ENCODE peak calls at places on chromosomes 4 and X, in five cellular contexts. One of them, this sample, is unnamed.

GRCh38 chr4:120331486-120332281 is 265.0 kb upstream of the MAD2L1 start:
- DNase-seq in dorsolateral prefrontal cortex: no peak
- DNase-seq in nephron progenitor cell: no peak
- DNase-seq in mesothelial cell of epicardium: no peak
- DNase-seq in neural crest cell: no peak
- DNase-seq in this sample: no peak

GRCh38 chr4:24121395-24122175 is 231.7 kb upstream of the PPARGC1A start:
- DNase-seq in nephron progenitor cell: no peak
- DNase-seq in dorsolateral prefrontal cortex: peak; percentile 46
- DNase-seq in neural crest cell: no peak
- DNase-seq in mesothelial cell of epicardium: no peak
- DNase-seq in this sample: no peak

GRCh38 chr4:61199869-61200194 is 294 bp upstream of the ADGRL3 start:
- DNase-seq in mesothelial cell of epicardium: no peak
- DNase-seq in neural crest cell: no peak
- DNase-seq in nephron progenitor cell: no peak
- DNase-seq in dorsolateral prefrontal cortex: no peak
- DNase-seq in this sample: no peak

GRCh38 chr4:87516683-87517082 is 12.5 kb downstream of the SPARCL1 start:
- DNase-seq in dorsolateral prefrontal cortex: no peak
- DNase-seq in nephron progenitor cell: no peak
- DNase-seq in mesothelial cell of epicardium: no peak
- DNase-seq in neural crest cell: no peak
- DNase-seq in this sample: no peak

GRCh38 chrX:11472879-11473278 is 179.7 kb downstream of the AMELX start:
- DNase-seq in mesothelial cell of epicardium: no peak
- DNase-seq in neural crest cell: no peak
- DNase-seq in nephron progenitor cell: no peak
- DNase-seq in dorsolateral prefrontal cortex: no peak
- DNase-seq in this sample: no peak

GRCh38 chrX:9456250-9457074 is 8.4 kb upstream of the TBL1X start:
- DNase-seq in neural crest cell: no peak
- DNase-seq in dorsolateral prefrontal cortex: no peak
- DNase-seq in nephron progenitor cell: no peak
- DNase-seq in mesothelial cell of epicardium: no peak
- DNase-seq in this sample: no peak

GRCh38 chr4:100189820-100190642 is at the start of gene DDIT4L:
- DNase-seq in mesothelial cell of epicardium: peak; percentile 55
- DNase-seq in dorsolateral prefrontal cortex: peak; percentile 13
- DNase-seq in neural crest cell: peak; percentile 8
- DNase-seq in nephron progenitor cell: peak; percentile 74
- DNase-seq in this sample: no peak

GRCh38 chrX:154661200-154661599 is 7.8 kb upstream of the CTAG2 start:
- DNase-seq in nephron progenitor cell: no peak
- DNase-seq in dorsolateral prefrontal cortex: no peak
- DNase-seq in neural crest cell: no peak
- DNase-seq in mesothelial cell of epicardium: no peak
- DNase-seq in this sample: no peak

GRCh38 chrX:118545510-118545909 is 49.9 kb downstream of the DOCK11 start:
- DNase-seq in neural crest cell: no peak
- DNase-seq in mesothelial cell of epicardium: no peak
- DNase-seq in nephron progenitor cell: no peak
- DNase-seq in dorsolateral prefrontal cortex: no peak
- DNase-seq in this sample: no peak

GRCh38 chr4:172099376-172099775 is 286.2 kb downstream of the GALNTL6 start:
- DNase-seq in neural crest cell: no peak
- DNase-seq in nephron progenitor cell: no peak
- DNase-seq in mesothelial cell of epicardium: no peak
- DNase-seq in dorsolateral prefrontal cortex: no peak
- DNase-seq in this sample: no peak

GRCh38 chrX:65679071-65679540 is 11.7 kb downstream of the MSN start:
- DNase-seq in dorsolateral prefrontal cortex: no peak
- DNase-seq in nephron progenitor cell: no peak
- DNase-seq in mesothelial cell of epicardium: no peak
- DNase-seq in neural crest cell: no peak
- DNase-seq in this sample: no peak

GRCh38 chr4:185305979-185306442 is 89.7 kb downstream of the LRP2BP start:
- DNase-seq in dorsolateral prefrontal cortex: no peak
- DNase-seq in neural crest cell: no peak
- DNase-seq in mesothelial cell of epicardium: no peak
- DNase-seq in nephron progenitor cell: no peak
- DNase-seq in this sample: no peak

GRCh38 chr4:40662962-40663604 is 33.4 kb upstream of the RBM47 start:
- DNase-seq in nephron progenitor cell: no peak
- DNase-seq in dorsolateral prefrontal cortex: peak; percentile 20
- DNase-seq in neural crest cell: no peak
- DNase-seq in mesothelial cell of epicardium: no peak
- DNase-seq in this sample: no peak

GRCh38 chrX:97587171-97587570 is 703.5 kb downstream of the RPA4 start:
- DNase-seq in nephron progenitor cell: no peak
- DNase-seq in dorsolateral prefrontal cortex: no peak
- DNase-seq in mesothelial cell of epicardium: no peak
- DNase-seq in neural crest cell: no peak
- DNase-seq in this sample: no peak

GRCh38 chrX:65581661-65582339 is 47.2 kb upstream of the LAS1L start:
- DNase-seq in nephron progenitor cell: peak; percentile 51
- DNase-seq in dorsolateral prefrontal cortex: peak; percentile 58
- DNase-seq in neural crest cell: peak; percentile 48
- DNase-seq in mesothelial cell of epicardium: peak; percentile 56
- DNase-seq in this sample: no peak

GRCh38 chrX:35380808-35381700 is 417.1 kb upstream of the MAGEB16 start:
- DNase-seq in dorsolateral prefrontal cortex: no peak
- DNase-seq in nephron progenitor cell: no peak
- DNase-seq in mesothelial cell of epicardium: no peak
- DNase-seq in neural crest cell: no peak
- DNase-seq in this sample: no peak

GRCh38 chr4:67714955-67715354 is 14.0 kb upstream of the UBA6 start:
- DNase-seq in neural crest cell: no peak
- DNase-seq in nephron progenitor cell: no peak
- DNase-seq in dorsolateral prefrontal cortex: no peak
- DNase-seq in mesothelial cell of epicardium: no peak
- DNase-seq in this sample: no peak
- TF ChIP-seq CTCF in neural crest cell: no peak
- TF ChIP-seq CTCF in nephron progenitor cell: no peak
- TF ChIP-seq CTCF in dorsolateral prefrontal cortex: no peak
- TF ChIP-seq CTCF in mesothelial cell of epicardium: no peak
- TF ChIP-seq CTCF in this sample: no peak

GRCh38 chrX:150766351-150767044 is 73.3 kb downstream of the MTMR1 start:
- DNase-seq in mesothelial cell of epicardium: no peak
- DNase-seq in neural crest cell: no peak
- DNase-seq in nephron progenitor cell: no peak
- DNase-seq in dorsolateral prefrontal cortex: no peak
- DNase-seq in this sample: no peak
- TF ChIP-seq CTCF in mesothelial cell of epicardium: no peak
- TF ChIP-seq CTCF in neural crest cell: no peak
- TF ChIP-seq CTCF in nephron progenitor cell: no peak
- TF ChIP-seq CTCF in dorsolateral prefrontal cortex: no peak
- TF ChIP-seq CTCF in this sample: no peak

GRCh38 chr4:76840972-76841473 is 56.9 kb downstream of the SOWAHB start:
- DNase-seq in dorsolateral prefrontal cortex: no peak
- DNase-seq in nephron progenitor cell: no peak
- DNase-seq in neural crest cell: no peak
- DNase-seq in mesothelial cell of epicardium: no peak
- DNase-seq in this sample: no peak
- TF ChIP-seq CTCF in dorsolateral prefrontal cortex: no peak
- TF ChIP-seq CTCF in nephron progenitor cell: no peak
- TF ChIP-seq CTCF in neural crest cell: no peak
- TF ChIP-seq CTCF in mesothelial cell of epicardium: no peak
- TF ChIP-seq CTCF in this sample: no peak

DNA sequence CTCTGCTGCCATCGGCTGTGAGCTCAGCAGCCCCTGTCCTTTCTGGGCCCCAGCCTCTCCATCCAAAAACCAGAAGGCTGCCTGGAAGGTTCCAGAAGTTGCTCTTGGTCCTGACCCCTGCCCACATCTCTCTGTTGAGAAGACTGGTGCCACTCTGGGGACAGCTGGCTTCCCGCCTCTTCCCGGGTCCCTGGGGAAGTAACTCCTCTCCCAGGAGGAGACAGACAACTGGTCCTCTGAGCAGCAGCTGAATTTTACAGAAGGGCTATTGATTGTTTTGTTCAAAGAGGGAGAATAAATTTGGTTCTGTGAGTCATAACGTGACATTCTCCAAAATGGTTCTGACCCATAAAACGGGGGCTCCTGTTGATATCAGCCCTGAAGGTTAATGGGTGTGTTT is 61.2 kb downstream of the TRMT44 start:
- DNase-seq in neural crest cell: no peak
- DNase-seq in mesothelial cell of epicardium: no peak
- DNase-seq in dorsolateral prefrontal cortex: no peak
- DNase-seq in nephron progenitor cell: no peak
- DNase-seq in this sample: no peak
- TF ChIP-seq CTCF in neural crest cell: no peak
- TF ChIP-seq CTCF in mesothelial cell of epicardium: no peak
- TF ChIP-seq CTCF in dorsolateral prefrontal cortex: no peak
- TF ChIP-seq CTCF in nephron progenitor cell: no peak
- TF ChIP-seq CTCF in this sample: no peak

GRCh38 chr4:165864228-165864627 is 8.8 kb upstream of the TLL1 start:
- DNase-seq in nephron progenitor cell: no peak
- DNase-seq in neural crest cell: no peak
- DNase-seq in dorsolateral prefrontal cortex: no peak
- DNase-seq in mesothelial cell of epicardium: no peak
- DNase-seq in this sample: no peak
- TF ChIP-seq CTCF in nephron progenitor cell: no peak
- TF ChIP-seq CTCF in neural crest cell: no peak
- TF ChIP-seq CTCF in dorsolateral prefrontal cortex: no peak
- TF ChIP-seq CTCF in mesothelial cell of epicardium: no peak
- TF ChIP-seq CTCF in this sample: no peak

DNA sequence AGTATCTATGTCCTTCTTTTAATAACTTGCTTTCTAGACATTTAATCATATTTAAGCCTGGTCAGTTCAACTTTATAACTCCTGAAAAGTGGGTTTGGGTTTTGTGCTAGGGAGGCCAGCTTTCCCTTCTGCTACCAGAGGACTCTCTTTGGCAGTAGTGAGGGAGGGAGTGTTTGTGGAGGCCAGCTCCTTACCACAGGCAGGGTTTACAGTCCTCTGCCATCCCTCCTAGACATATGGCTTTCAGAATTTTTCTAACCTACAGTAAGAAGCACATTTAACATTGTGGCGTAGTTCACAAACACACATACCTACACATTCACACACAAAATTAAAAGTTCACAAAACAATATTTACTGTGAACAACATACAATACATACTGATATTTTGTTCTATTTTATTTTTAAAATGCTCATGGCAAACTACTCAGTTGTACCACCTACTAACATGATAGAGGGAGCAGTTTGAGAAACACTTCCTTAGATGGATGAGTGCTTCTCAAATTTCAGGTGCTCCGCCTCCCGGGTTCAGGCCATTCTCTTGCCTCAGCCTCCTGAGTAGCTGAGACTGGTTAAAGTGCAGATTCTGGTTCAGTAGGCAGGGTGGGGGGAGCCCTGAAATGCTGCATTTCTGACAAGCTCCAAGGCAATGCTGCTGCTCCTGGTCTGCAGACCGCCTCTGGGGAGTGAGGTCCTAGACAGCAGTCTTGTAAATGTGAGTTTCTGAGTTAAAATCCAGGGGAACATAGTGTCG is 86.7 kb downstream of the PTTG2 start:
- DNase-seq in mesothelial cell of epicardium: no peak
- DNase-seq in neural crest cell: no peak
- DNase-seq in nephron progenitor cell: peak; percentile 54
- DNase-seq in dorsolateral prefrontal cortex: no peak
- DNase-seq in this sample: no peak
- TF ChIP-seq CTCF in mesothelial cell of epicardium: no peak
- TF ChIP-seq CTCF in neural crest cell: no peak
- TF ChIP-seq CTCF in nephron progenitor cell: no peak
- TF ChIP-seq CTCF in dorsolateral prefrontal cortex: no peak
- TF ChIP-seq CTCF in this sample: no peak

This sample was measured in CD14-positive monocyte.